ENCODE peak calls at places on chromosomes 6 and 20, in eight cellular contexts. U is A549; M is gastrocnemius medialis; R is A673; L is cardiac muscle cell; K is tibial artery; Q is astrocyte; W is CD8-positive, alpha-beta T cell. S is an unnamed sample.

GRCh38 chr6:152529364-152529763 is 107.8 kb downstream of the SYNE1 start:
- DNase-seq in U (no peak), M (no peak), R (no peak), L (no peak), K (no peak), Q (no peak), W (no peak), S (no peak)

GRCh38 chr20:37946946-37947345 is 44.0 kb downstream of the VSTM2L start:
- DNase-seq in U (no peak), M (no peak), R (no peak), L (no peak), K (peak), Q (no peak), W (no peak), S (no peak)

GRCh38 chr6:33723576-33724085 is 12.1 kb upstream of the UQCC2 start:
- DNase-seq in U (no peak), M (no peak), R (no peak), L (no peak), K (no peak), Q (no peak), W (no peak), S (no peak)

GRCh38 chr6:166497087-166497899 is 89.2 kb downstream of the RAMACL start:
- DNase-seq in U (no peak), M (no peak), R (no peak), L (no peak), K (no peak), Q (peak), W (no peak), S (no peak)

GRCh38 chr6:125307150-125307838 is 5.5 kb upstream of the HDDC2 start:
- DNase-seq in U (no peak), M (no peak), R (no peak), L (peak), K (no peak), Q (no peak), W (no peak), S (no peak)

GRCh38 chr20:13220194-13220856 is 749 bp upstream of the ISM1 start:
- DNase-seq in U (peak), M (no peak), R (peak), L (peak), K (peak), Q (peak), W (no peak), S (peak)

GRCh38 chr6:5718231-5718947 is 288.3 kb downstream of the NRN1 start:
- DNase-seq in U (no peak), M (no peak), R (no peak), L (no peak), K (no peak), Q (no peak), W (no peak), S (no peak)

GRCh38 chr6:4682431-4683159 is 93.6 kb upstream of the CDYL start:
- DNase-seq in U (no peak), M (no peak), R (no peak), L (peak), K (no peak), Q (no peak), W (no peak), S (no peak)

GRCh38 chr6:142476446-142476845 is 174.6 kb downstream of the ADGRG6 start:
- DNase-seq in U (no peak), M (no peak), R (no peak), L (no peak), K (no peak), Q (no peak), W (no peak), S (no peak)

GRCh38 chr6:122576888-122577287 is 33.3 kb upstream of the PKIB start:
- DNase-seq in U (no peak), M (no peak), R (no peak), L (no peak), K (no peak), Q (no peak), W (no peak), S (no peak)

GRCh38 chr6:34792605-34793500 is 970 bp downstream of the BLTP3A start:
- DNase-seq in U (peak), M (peak), R (peak), L (peak), K (peak), Q (peak), W (no peak), S (no peak)

GRCh38 chr6:2900821-2901644 is 2.1 kb downstream of the SERPINB9 start:
- DNase-seq in U (no peak), M (no peak), R (no peak), L (peak), K (no peak), Q (no peak), W (no peak), S (no peak)

GRCh38 chr6:45827952-45828530 is 187.6 kb downstream of the CLIC5 start:
- DNase-seq in U (no peak), M (no peak), R (no peak), L (no peak), K (no peak), Q (no peak), W (no peak), S (no peak)

GRCh38 chr6:23983691-23984090 is 142.3 kb upstream of the NRSN1 start:
- DNase-seq in U (no peak), M (no peak), R (no peak), L (no peak), K (no peak), Q (no peak), W (no peak), S (no peak)

GRCh38 chr6:132298344-132298949 is 102.8 kb downstream of the MOXD1 start:
- DNase-seq in U (peak), M (no peak), R (peak), L (peak), K (no peak), Q (peak), W (peak), S (no peak)

GRCh38 chr6:141290871-141291270 is 841.9 kb upstream of the GJE1 start:
- DNase-seq in U (no peak), M (no peak), R (no peak), L (no peak), K (no peak), Q (no peak), W (no peak), S (no peak)

GRCh38 chr6:137286368-137286767 is 67.2 kb upstream of the IFNGR1 start:
- DNase-seq in U (no peak), M (no peak), R (no peak), L (no peak), K (no peak), Q (no peak), W (no peak), S (no peak)

GRCh38 chr6:23176883-23177282 is 607.5 kb downstream of the HDGFL1 start:
- DNase-seq in U (no peak), M (no peak), R (peak), L (no peak), K (peak), Q (no peak), W (no peak), S (no peak)

GRCh38 chr20:38298768-38299288 is 5.1 kb upstream of the BPI start:
- DNase-seq in U (no peak), M (peak), R (no peak), L (peak), K (peak), Q (no peak), W (no peak), S (peak)

GRCh38 chr6:169250660-169251059 is 3.0 kb downstream of the THBS2 start:
- DNase-seq in U (peak), M (no peak), R (no peak), L (peak), K (peak), Q (peak), W (no peak), S (peak)

GRCh38 chr6:153048631-153049030 is 46.1 kb upstream of the MTRF1L start:
- DNase-seq in U (no peak), M (no peak), R (no peak), L (no peak), K (no peak), Q (no peak), W (no peak), S (no peak)

DNA sequence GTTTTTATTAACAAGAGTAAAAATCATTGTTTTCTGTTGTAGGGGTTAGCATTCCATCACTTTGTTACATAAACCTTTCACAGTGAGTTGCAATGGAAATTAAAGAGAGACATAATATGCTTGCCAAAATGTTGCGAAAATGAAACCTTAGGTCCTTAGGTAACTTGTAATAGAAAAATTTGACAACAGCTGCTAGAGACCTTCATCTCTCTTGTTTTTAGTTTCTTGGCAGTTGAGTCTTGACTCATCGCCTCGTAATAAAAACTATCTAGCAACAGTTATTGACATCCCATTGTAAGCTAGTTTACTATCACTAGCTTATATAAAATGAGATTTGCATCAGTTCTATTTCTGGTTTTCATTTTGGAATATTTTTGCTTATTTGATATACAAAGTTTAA is 179.0 kb upstream of the MMS22L start:
- DNase-seq in U (no peak), M (no peak), R (no peak), L (no peak), K (no peak), Q (peak), W (no peak), S (no peak)
- H3K27ac ChIP-seq in U (no peak), M (no peak), R (peak), L (no peak), K (no peak), Q (no peak), W (no peak), S (no peak)

GRCh38 chr6:11012976-11013375 is 31.1 kb downstream of the ELOVL2 start:
- DNase-seq in U (no peak), M (no peak), R (no peak), L (peak), K (no peak), Q (no peak), W (no peak), S (no peak)

GRCh38 chr6:11009353-11009752 is 34.8 kb downstream of the ELOVL2 start:
- DNase-seq in U (no peak), M (no peak), R (no peak), L (peak), K (no peak), Q (peak), W (no peak), S (no peak)

GRCh38 chr6:11013671-11014070 is 30.4 kb downstream of the ELOVL2 start:
- DNase-seq in U (no peak), M (no peak), R (no peak), L (no peak), K (no peak), Q (no peak), W (no peak), S (no peak)

GRCh38 chr6:11012295-11012754 is 31.8 kb downstream of the ELOVL2 start:
- DNase-seq in U (no peak), M (no peak), R (no peak), L (no peak), K (no peak), Q (no peak), W (no peak), S (no peak)

DNA sequence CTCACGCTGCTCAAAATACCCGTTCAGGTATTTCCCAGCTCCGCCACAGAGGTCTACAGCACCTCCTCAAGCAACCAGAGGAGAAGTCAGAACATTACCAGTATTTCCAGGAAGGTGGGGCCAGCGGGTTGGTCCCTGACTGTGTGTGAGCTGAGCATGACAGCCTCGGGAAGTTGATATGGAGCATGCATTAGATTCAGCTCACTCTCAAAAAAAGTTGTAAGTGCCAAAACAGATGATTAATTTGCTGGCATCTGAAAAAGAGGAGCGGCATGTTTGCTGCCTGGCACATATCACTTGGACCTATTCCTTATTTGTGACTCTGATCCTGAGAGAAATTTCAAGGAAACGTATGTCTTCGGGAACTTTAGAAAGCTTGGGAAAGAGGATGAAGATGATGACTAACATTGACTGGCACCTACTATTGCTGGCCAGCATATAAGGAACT is 32.3 kb downstream of the ELOVL2 start:
- DNase-seq in U (peak), M (no peak), R (no peak), L (peak), K (no peak), Q (no peak), W (no peak), S (no peak)
- TF ChIP-seq CTCF in U (no peak), M (no peak), R (no peak), L (no peak), K (no peak), Q (no peak), W (no peak), S (no peak)

GRCh38 chr20:35131953-35132352 is 15.2 kb downstream of the EDEM2 start:
- DNase-seq in U (no peak), M (no peak), R (no peak), L (no peak), K (no peak), Q (no peak), W (no peak), S (no peak)
- H3K27ac ChIP-seq in U (no peak), M (no peak), R (no peak), L (no peak), K (no peak), Q (no peak), W (no peak), S (no peak)

GRCh38 chr20:7264137-7264536 is 496.7 kb downstream of the BMP2 start:
- DNase-seq in U (no peak), M (no peak), R (no peak), L (no peak), K (no peak), Q (no peak), W (no peak), S (no peak)
- TF ChIP-seq CTCF in U (no peak), M (no peak), R (no peak), L (no peak), K (no peak), Q (no peak), W (no peak), S (no peak)

DNA sequence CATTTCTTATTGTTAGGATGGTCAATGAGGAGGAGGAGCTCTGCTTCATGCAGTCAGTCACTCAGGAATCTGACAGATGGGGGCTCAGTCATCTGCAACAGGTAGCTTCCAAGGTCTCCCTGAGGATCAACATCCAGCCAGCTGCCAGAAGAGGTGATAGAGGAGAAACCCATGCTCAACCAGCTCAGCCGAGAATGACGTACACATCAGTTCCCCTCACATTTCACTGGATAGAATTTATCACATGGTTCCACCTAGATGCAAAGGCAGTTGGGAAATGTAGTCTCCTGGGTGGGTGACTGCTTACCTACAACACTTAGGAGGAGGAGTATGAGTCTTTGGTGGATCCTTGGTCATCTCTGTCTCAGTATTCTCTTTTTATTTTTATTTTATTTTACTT is 144.5 kb downstream of the CEBPB start:
- DNase-seq in U (peak), M (no peak), R (peak), L (peak), K (no peak), Q (peak), W (no peak), S (no peak)
- H3K27ac ChIP-seq in U (peak), M (no peak), R (no peak), L (no peak), K (no peak), Q (no peak), W (no peak), S (no peak)

S was measured in heart left ventricle.